ENCODE peak calls at places on chromosomes 5 and 9, in nine cellular contexts. N is IMR-90; E is testis; V is upper lobe of right lung; Q is fibroblast of pulmonary artery; S is CD4-positive, alpha-beta T cell; Y is astrocyte; G is stomach; K is keratinocyte. J is an unnamed sample.

GRCh38 chr5:154055225-154055624 is 16.5 kb downstream of the MFAP3 start:
- DNase-seq in N (no peak), E (no peak), V (no peak), Q (no peak), S (no peak), Y (no peak), G (no peak), K (no peak), J (no peak)

GRCh38 chr9:16868706-16869105 is 1.8 kb downstream of the BNC2 start:
- DNase-seq in N (peak; percentile 28), E (no peak), V (no peak), Q (peak; percentile 49), S (no peak), Y (no peak), G (no peak), K (no peak), J (no peak)

GRCh38 chr5:36936309-36936708 is 59.7 kb downstream of the NIPBL start:
- DNase-seq in N (no peak), E (no peak), V (no peak), Q (no peak), S (no peak), Y (no peak), G (no peak), K (no peak), J (no peak)

GRCh38 chr9:12272471-12273072 is 420.6 kb upstream of the TYRP1 start:
- DNase-seq in N (no peak), E (no peak), V (no peak), Q (no peak), S (no peak), Y (no peak), G (no peak), K (no peak), J (no peak)

GRCh38 chr9:78261403-78262001 is 25.6 kb downstream of the CEP78 start:
- DNase-seq in N (peak; percentile 55), E (no peak), V (no peak), Q (peak; percentile 68), S (no peak), Y (peak; percentile 14), G (no peak), K (no peak), J (peak; percentile 17)

GRCh38 chr5:6583049-6583880 is 49.6 kb downstream of the NSUN2 start:
- DNase-seq in N (no peak), E (peak; percentile 50), V (no peak), Q (peak; percentile 4), S (no peak), Y (no peak), G (peak; percentile 53), K (no peak), J (no peak)

GRCh38 chr5:138965631-138966030 is 90.5 kb upstream of the LRRTM2 start:
- DNase-seq in N (no peak), E (no peak), V (peak; percentile 2), Q (no peak), S (no peak), Y (no peak), G (no peak), K (no peak), J (no peak)

GRCh38 chr5:157076558-157076957 is 17.6 kb upstream of the HAVCR1 start:
- DNase-seq in N (peak; percentile 45), E (peak; percentile 24), V (no peak), Q (peak; percentile 0), S (no peak), Y (peak; percentile 49), G (no peak), K (no peak), J (peak; percentile 28)

GRCh38 chr9:84154320-84154719 is 173.7 kb downstream of the RMI1 start:
- DNase-seq in N (peak; percentile 61), E (no peak), V (no peak), Q (peak; percentile 71), S (no peak), Y (peak; percentile 51), G (no peak), K (no peak), J (peak; percentile 42)

GRCh38 chr9:76516350-76516749 is 57.4 kb downstream of the GCNT1 start:
- DNase-seq in N (peak; percentile 10), E (peak; percentile 23), V (no peak), Q (no peak), S (no peak), Y (no peak), G (no peak), K (no peak), J (no peak)

GRCh38 chr9:16671591-16672137 is 198.8 kb downstream of the BNC2 start:
- DNase-seq in N (peak; percentile 83), E (no peak), V (no peak), Q (peak; percentile 67), S (no peak), Y (peak; percentile 83), G (no peak), K (peak; percentile 52), J (peak; percentile 68)

GRCh38 chr5:11037080-11037479 is 276.0 kb upstream of the DAP start:
- DNase-seq in N (no peak), E (no peak), V (no peak), Q (no peak), S (no peak), Y (no peak), G (no peak), K (no peak), J (no peak)

GRCh38 chr5:160507181-160507811 is 85.6 kb downstream of the PTTG1 start:
- DNase-seq in N (peak; percentile 65), E (no peak), V (no peak), Q (peak; percentile 34), S (no peak), Y (peak; percentile 83), G (no peak), K (no peak), J (peak; percentile 83)

GRCh38 chr5:96297290-96297689 is 135.8 kb downstream of the PCSK1 start:
- DNase-seq in N (peak; percentile 98), E (no peak), V (no peak), Q (peak; percentile 75), S (no peak), Y (peak; percentile 93), G (no peak), K (no peak), J (peak; percentile 82)

GRCh38 chr5:63963080-63963735 is 963 bp upstream of the HTR1A start:
- DNase-seq in N (peak; percentile 52), E (peak; percentile 80), V (no peak), Q (peak; percentile 83), S (no peak), Y (peak; percentile 39), G (no peak), K (peak; percentile 5), J (peak; percentile 39)

GRCh38 chr9:89317282-89317681 is 1.0 kb upstream of the SECISBP2 start:
- DNase-seq in N (no peak), E (no peak), V (no peak), Q (no peak), S (no peak), Y (no peak), G (no peak), K (no peak), J (no peak)

GRCh38 chr9:3875371-3876132 is 349.8 kb upstream of the RFX3 start:
- DNase-seq in N (peak; percentile 95), E (no peak), V (no peak), Q (peak; percentile 89), S (no peak), Y (peak; percentile 97), G (no peak), K (peak; percentile 70), J (peak; percentile 89)

GRCh38 chr9:90890146-90890545 is 88.5 kb downstream of the SYK start:
- DNase-seq in N (no peak), E (no peak), V (no peak), Q (no peak), S (no peak), Y (no peak), G (no peak), K (no peak), J (no peak)
- TF ChIP-seq CTCF in N (no peak), E (no peak), V (no peak), Q (no peak), S (no peak), Y (no peak), G (no peak), K (no peak), J (peak; percentile 28)

GRCh38 chr5:14240366-14240765 is 97.2 kb downstream of the TRIO start:
- DNase-seq in N (peak; percentile 59), E (no peak), V (no peak), Q (peak; percentile 18), S (no peak), Y (peak; percentile 36), G (no peak), K (no peak), J (peak; percentile 26)
- TF ChIP-seq CTCF in N (no peak), E (no peak), V (no peak), Q (no peak), S (no peak), Y (no peak), G (no peak), K (no peak), J (peak; percentile 24)

GRCh38 chr5:19067741-19068140 is 920.3 kb downstream of the CDH18 start:
- DNase-seq in N (no peak), E (no peak), V (no peak), Q (no peak), S (no peak), Y (no peak), G (no peak), K (no peak), J (no peak)
- TF ChIP-seq CTCF in N (no peak), E (no peak), V (no peak), Q (no peak), S (no peak), Y (no peak), G (no peak), K (no peak), J (no peak)

DNA sequence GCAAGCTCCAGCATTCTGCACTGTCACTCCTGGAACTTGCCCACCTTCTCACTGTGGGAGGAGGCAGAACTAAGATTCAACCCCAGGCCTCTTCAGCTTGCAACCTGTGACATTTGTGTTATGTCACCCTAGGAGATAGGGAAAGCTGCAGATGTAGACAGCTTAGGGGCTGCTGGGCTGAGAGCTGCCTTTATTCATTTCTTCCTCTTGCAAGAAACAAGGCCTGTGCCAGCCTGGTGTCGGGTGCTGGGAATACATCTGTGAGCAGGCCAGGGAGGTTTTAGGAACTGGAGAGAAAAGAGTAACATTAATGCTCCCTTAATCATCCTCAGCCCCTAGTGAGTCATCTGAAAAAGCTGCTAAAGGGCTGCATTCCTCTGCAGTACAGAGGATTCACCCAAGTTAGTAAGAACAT is 101.8 kb downstream of the FGF18 start:
- DNase-seq in N (peak; percentile 92), E (peak; percentile 31), V (no peak), Q (peak; percentile 84), S (no peak), Y (peak; percentile 93), G (no peak), K (peak; percentile 67), J (peak; percentile 94)
- TF ChIP-seq CTCF in N (peak; percentile 20), E (no peak), V (no peak), Q (peak; percentile 11), S (no peak), Y (peak; percentile 9), G (no peak), K (no peak), J (peak; percentile 46)